ENCODE peak calls at places on chromosome 1, in ten cellular contexts. D, K, L, C, Z, B, A, U, F and W are unnamed samples. For H3K4me1 and H3K9me3, the result is how much of the 10 kb centered on the place peaks cover.

GRCh38 chr1:98704474-98704873 is 43.0 kb downstream of the SNX7 start:
- DNase-seq in U (no peak), A (no peak), K (no peak), B (no peak), C (no peak), F (no peak), Z (no peak), D (no peak), L (peak), W (no peak)

GRCh38 chr1:41282679-41283317 is 40.7 kb upstream of the SCMH1 start:
- DNase-seq in B (no peak), D (peak), U (no peak), A (peak), K (no peak), C (no peak), F (peak), L (peak), Z (peak), W (peak)

GRCh38 chr1:42484382-42484781 is 21.3 kb downstream of the CCDC30 start:
- DNase-seq in K (no peak), C (no peak), F (no peak), L (peak), U (no peak), Z (no peak), A (no peak), B (no peak), D (no peak), W (no peak)

GRCh38 chr1:89708727-89709375 is 75.9 kb downstream of the LRRC8C start:
- DNase-seq in C (no peak), D (no peak), B (no peak), K (no peak), F (no peak), L (no peak), A (no peak), U (no peak), Z (no peak), W (no peak)

GRCh38 chr1:223712184-223712855 is at the start of gene CAPN2:
- DNase-seq in L (peak), U (peak), B (peak), F (peak), D (peak), A (peak), K (no peak), Z (peak), C (peak), W (peak)

GRCh38 chr1:202107801-202108731 is 14.7 kb upstream of the GPR37L1 start:
- DNase-seq in F (peak), A (no peak), B (peak), U (no peak), C (no peak), L (peak), D (peak), Z (peak), K (no peak), W (no peak)

GRCh38 chr1:99669821-99670220 is 23.9 kb downstream of the PALMD start:
- DNase-seq in C (no peak), Z (peak), F (no peak), B (no peak), A (no peak), L (no peak), U (no peak), D (no peak), K (no peak), W (no peak)

GRCh38 chr1:94396356-94396755 is 21.8 kb upstream of the ABCD3 start:
- DNase-seq in U (no peak), B (no peak), L (no peak), C (no peak), A (no peak), Z (no peak), D (no peak), F (no peak), K (peak), W (no peak)

GRCh38 chr1:206579747-206580437 is 32.4 kb downstream of the EIF2D start:
- DNase-seq in A (no peak), K (peak), U (no peak), Z (peak), L (no peak), D (peak), F (peak), B (peak), C (no peak), W (peak)
- TF ChIP-seq POLR2A in A (no peak), K (peak), U (no peak), Z (no peak), L (no peak), D (no peak), F (no peak), B (no peak), C (no peak), W (no peak)

DNA sequence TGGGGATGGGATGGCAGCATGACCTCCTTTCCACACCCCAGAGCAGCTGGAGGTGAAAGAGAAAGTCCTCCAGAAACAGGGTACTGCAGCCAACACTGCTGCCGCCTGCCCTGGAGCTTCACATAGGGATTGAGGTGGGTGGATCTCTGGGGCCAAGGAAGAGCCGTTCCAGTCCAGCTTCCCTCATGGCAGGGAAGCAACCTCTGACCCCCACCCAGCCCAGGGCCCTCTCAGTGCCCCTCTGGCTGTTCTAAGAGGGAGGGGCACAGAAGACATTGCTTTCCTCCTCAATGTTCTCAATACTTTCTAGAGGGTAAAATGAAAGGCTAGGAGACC is 5.7 kb downstream of the KIF21B start:
- DNase-seq in K (no peak), D (no peak), A (no peak), Z (no peak), C (no peak), U (no peak), F (no peak), B (no peak), L (no peak), W (no peak)
- H3K4me1 ChIP-seq in K (under half), D (under half), A (under half), Z (under half), C (half or more), U (under half), F (under half), B (under half), L (half or more), W (under half)

DNA sequence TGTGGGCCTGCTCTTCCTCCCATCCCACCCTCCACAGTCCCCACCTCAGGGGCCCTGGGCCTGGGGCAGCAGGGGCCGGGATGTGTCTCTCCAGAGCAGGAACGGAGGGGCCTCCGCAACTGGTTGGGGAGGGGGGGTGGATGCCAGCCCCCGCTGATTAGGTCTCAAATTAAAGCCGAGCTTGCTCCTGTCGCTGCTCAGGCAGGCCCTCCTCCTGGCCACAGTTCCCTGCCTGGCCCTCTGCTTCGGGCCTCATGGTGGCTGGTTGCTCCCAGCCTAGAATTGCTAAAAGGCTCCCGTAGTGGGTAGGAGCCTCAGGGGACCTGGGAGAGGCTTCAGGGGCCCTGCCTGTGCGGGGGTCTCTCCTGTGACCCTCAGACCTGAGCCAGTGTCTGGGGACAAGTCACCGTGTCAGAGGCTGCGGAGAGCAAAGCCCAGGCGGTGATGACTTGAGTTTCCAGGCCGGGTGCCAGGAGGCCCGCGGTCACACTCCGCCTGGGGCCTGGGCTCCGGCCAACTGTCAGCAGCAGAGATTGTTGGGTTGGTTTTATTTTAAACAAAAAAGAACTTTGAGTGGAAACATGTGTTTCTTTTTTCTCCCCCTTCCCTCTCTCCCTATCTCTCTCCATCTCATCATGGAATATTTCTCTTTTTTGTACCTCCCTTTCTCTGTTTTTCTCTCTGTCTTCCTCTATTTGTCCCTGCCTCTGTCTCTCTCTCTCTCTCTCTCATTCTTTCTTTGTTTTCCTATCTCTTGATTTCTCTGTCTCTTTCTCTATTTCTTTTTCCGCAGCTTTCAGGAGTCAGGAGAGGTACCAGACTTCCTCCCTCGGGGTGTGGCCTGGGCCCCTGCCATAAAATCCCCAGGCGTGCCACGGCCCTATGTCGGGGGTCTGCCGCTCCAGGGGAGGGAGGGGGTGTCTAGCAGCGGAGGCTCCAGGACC is 20.0 kb upstream of the EPHA2 start:
- DNase-seq in F (peak), K (no peak), L (peak), D (peak), A (peak), B (peak), C (peak), Z (peak), U (peak), W (peak)
- H3K9me3 ChIP-seq in F (under half), K (under half), L (under half), D (under half), A (under half), B (under half), C (under half), Z (under half), U (under half), W (under half)

DNA sequence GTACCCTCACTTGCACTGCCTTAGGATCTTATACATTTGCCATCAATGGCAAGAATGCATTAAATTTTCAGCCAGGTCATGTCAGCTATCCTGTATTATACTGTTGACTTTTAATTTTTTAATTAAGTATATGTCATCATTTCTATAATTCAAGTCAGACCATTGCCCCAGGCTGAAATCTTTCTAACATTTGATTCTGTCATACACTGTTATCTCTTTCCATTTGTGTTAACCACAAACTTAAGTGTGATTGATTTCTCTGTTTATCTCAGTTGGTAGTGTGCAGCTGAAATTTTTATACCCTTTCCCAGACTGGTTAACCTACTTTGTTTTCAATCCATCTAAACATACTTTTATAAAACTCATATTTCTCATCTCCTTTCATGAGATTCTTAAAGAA is 153.3 kb downstream of the ZP4 start:
- DNase-seq in F (no peak), L (no peak), C (no peak), D (no peak), Z (no peak), B (no peak), A (no peak), U (no peak), K (no peak), W (no peak)
- TF ChIP-seq POLR2A in F (no peak), L (no peak), C (no peak), D (no peak), Z (no peak), B (no peak), A (no peak), U (no peak), K (no peak), W (no peak)

GRCh38 chr1:208232639-208233038 is 11.5 kb downstream of the PLXNA2 start:
- DNase-seq in L (no peak), A (no peak), Z (no peak), C (no peak), K (no peak), F (no peak), B (no peak), U (no peak), D (no peak), W (no peak)
- H3K4me1 ChIP-seq in L (under half), A (half or more), Z (half or more), C (under half), K (half or more), F (half or more), B (under half), U (under half), D (under half), W (under half)

GRCh38 chr1:226532553-226532952 is 16.0 kb upstream of the STUM start:
- DNase-seq in Z (no peak), U (no peak), F (no peak), A (no peak), L (no peak), B (no peak), K (no peak), C (no peak), D (no peak), W (no peak)
- H3K9me3 ChIP-seq in Z (under half), U (under half), F (under half), A (under half), L (under half), B (under half), K (under half), C (under half), D (under half), W (under half)

DNA sequence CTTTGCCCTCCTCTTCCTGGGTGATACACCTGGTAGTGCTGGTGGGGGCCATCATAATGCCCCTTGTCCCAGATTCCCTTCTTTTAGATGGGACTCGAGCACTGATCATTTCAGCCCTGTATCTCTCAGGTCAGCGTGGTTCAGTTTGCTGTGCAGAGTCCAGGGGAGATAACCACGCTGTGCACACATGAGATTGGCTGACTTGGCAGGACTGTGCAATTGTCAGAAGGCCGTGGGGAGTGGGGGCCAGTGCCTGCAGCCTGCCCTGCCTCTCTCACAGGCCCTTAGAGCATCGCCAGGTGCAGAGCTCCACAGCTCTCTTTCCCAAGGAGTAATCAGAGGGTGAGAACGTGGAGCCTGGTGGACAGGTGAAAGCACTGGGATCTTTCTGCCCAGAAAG is 15.2 kb downstream of the EPHX1 start:
- DNase-seq in A (peak), C (no peak), U (no peak), L (no peak), K (no peak), B (peak), D (no peak), Z (no peak), F (peak), W (no peak)
- TF ChIP-seq POLR2A in A (no peak), C (no peak), U (no peak), L (no peak), K (no peak), B (no peak), D (no peak), Z (no peak), F (no peak), W (no peak)

DNA sequence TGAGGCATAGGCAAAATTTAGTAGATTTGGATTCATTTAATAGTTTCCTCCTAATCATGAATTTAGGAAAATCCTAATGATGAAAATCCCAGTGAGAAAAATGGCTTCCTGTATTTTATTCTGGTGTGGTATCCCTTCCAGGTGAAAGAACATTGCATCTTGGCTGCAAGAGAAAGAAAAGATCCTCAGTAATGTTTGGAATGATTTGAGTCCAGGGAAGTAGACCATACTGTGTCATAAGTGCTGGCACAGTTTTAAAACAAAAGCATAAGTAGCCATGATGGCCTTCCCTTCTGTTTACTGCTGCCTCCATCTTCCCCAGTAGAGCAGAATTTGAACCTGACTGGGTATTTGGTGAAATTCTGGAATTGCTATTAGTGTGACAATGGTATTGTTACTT is 52.8 kb downstream of the CACHD1 start:
- DNase-seq in D (no peak), Z (no peak), F (no peak), C (no peak), B (no peak), A (no peak), U (no peak), L (no peak), K (no peak), W (no peak)
- H3K4me1 ChIP-seq in D (under half), Z (under half), F (under half), C (half or more), B (under half), A (under half), U (under half), L (under half), K (under half), W (under half)